ENCODE peak calls at places on chromosomes 4 and X, in seven cellular contexts. One of them, this sample, is unnamed. For H3K27me3, the result is how much of the 10 kb centered on the place peaks cover.

GRCh38 chrX:71622347-71623104 is 4.2 kb upstream of the CXCR3 start:
- DNase-seq in tibial nerve: peak
- DNase-seq in aorta: peak
- DNase-seq in dorsolateral prefrontal cortex: peak
- DNase-seq in astrocyte: peak
- DNase-seq in pancreas: peak
- DNase-seq in Karpas-422: peak
- DNase-seq in this sample: peak

GRCh38 chrX:13014111-13015094 is 30.0 kb downstream of the FAM9C start:
- DNase-seq in dorsolateral prefrontal cortex: no peak
- DNase-seq in tibial nerve: no peak
- DNase-seq in pancreas: no peak
- DNase-seq in Karpas-422: no peak
- DNase-seq in aorta: no peak
- DNase-seq in astrocyte: no peak
- DNase-seq in this sample: no peak

GRCh38 chr4:108902769-108903168 is 139.9 kb upstream of the ETNPPL start:
- DNase-seq in astrocyte: no peak
- DNase-seq in Karpas-422: no peak
- DNase-seq in dorsolateral prefrontal cortex: no peak
- DNase-seq in pancreas: no peak
- DNase-seq in tibial nerve: no peak
- DNase-seq in aorta: no peak
- DNase-seq in this sample: no peak

GRCh38 chrX:136065044-136065671 is 79.9 kb downstream of the SLC9A6 start:
- DNase-seq in pancreas: no peak
- DNase-seq in dorsolateral prefrontal cortex: peak
- DNase-seq in astrocyte: peak
- DNase-seq in Karpas-422: no peak
- DNase-seq in aorta: no peak
- DNase-seq in tibial nerve: peak
- DNase-seq in this sample: peak

GRCh38 chrX:64184396-64184795 is 21.1 kb downstream of the AMER1 start:
- DNase-seq in astrocyte: no peak
- DNase-seq in pancreas: no peak
- DNase-seq in tibial nerve: no peak
- DNase-seq in aorta: no peak
- DNase-seq in dorsolateral prefrontal cortex: no peak
- DNase-seq in Karpas-422: no peak
- DNase-seq in this sample: no peak

GRCh38 chr4:8410641-8411271 is 29.8 kb downstream of the ACOX3 start:
- DNase-seq in tibial nerve: peak
- DNase-seq in pancreas: no peak
- DNase-seq in astrocyte: no peak
- DNase-seq in Karpas-422: no peak
- DNase-seq in dorsolateral prefrontal cortex: peak
- DNase-seq in aorta: peak
- DNase-seq in this sample: no peak

GRCh38 chr4:127219247-127219646 is 413.5 kb upstream of the INTU start:
- DNase-seq in aorta: no peak
- DNase-seq in dorsolateral prefrontal cortex: no peak
- DNase-seq in astrocyte: no peak
- DNase-seq in Karpas-422: no peak
- DNase-seq in tibial nerve: no peak
- DNase-seq in pancreas: no peak
- DNase-seq in this sample: no peak

GRCh38 chr4:2672700-2673099 is 83.4 kb downstream of the TNIP2 start:
- DNase-seq in aorta: no peak
- DNase-seq in pancreas: no peak
- DNase-seq in Karpas-422: peak
- DNase-seq in tibial nerve: no peak
- DNase-seq in dorsolateral prefrontal cortex: no peak
- DNase-seq in astrocyte: no peak
- DNase-seq in this sample: no peak

GRCh38 chrX:53089224-53089842 is 4.6 kb upstream of the KANTR start:
- DNase-seq in Karpas-422: peak
- DNase-seq in aorta: no peak
- DNase-seq in astrocyte: peak
- DNase-seq in tibial nerve: no peak
- DNase-seq in dorsolateral prefrontal cortex: peak
- DNase-seq in pancreas: no peak
- DNase-seq in this sample: peak

GRCh38 chr4:125140966-125141495 is 173.7 kb upstream of the FAT4 start:
- DNase-seq in Karpas-422: no peak
- DNase-seq in aorta: no peak
- DNase-seq in tibial nerve: no peak
- DNase-seq in pancreas: no peak
- DNase-seq in astrocyte: peak
- DNase-seq in dorsolateral prefrontal cortex: no peak
- DNase-seq in this sample: no peak

GRCh38 chr4:78059524-78059889 is 2.4 kb downstream of the FRAS1 start:
- DNase-seq in astrocyte: peak
- DNase-seq in Karpas-422: no peak
- DNase-seq in tibial nerve: no peak
- DNase-seq in pancreas: peak
- DNase-seq in aorta: no peak
- DNase-seq in dorsolateral prefrontal cortex: peak
- DNase-seq in this sample: no peak

GRCh38 chr4:16111533-16111932 is 27.7 kb upstream of the PROM1 start:
- DNase-seq in tibial nerve: no peak
- DNase-seq in pancreas: no peak
- DNase-seq in aorta: no peak
- DNase-seq in dorsolateral prefrontal cortex: no peak
- DNase-seq in astrocyte: no peak
- DNase-seq in Karpas-422: no peak
- DNase-seq in this sample: no peak

GRCh38 chr4:176193898-176194297 is 1.5 kb downstream of the SPATA4 start:
- DNase-seq in pancreas: no peak
- DNase-seq in tibial nerve: no peak
- DNase-seq in Karpas-422: no peak
- DNase-seq in aorta: no peak
- DNase-seq in dorsolateral prefrontal cortex: no peak
- DNase-seq in astrocyte: peak
- DNase-seq in this sample: no peak

GRCh38 chr4:33890841-33891240 is 2353.5 kb downstream of the ARAP2 start:
- DNase-seq in aorta: no peak
- DNase-seq in tibial nerve: no peak
- DNase-seq in Karpas-422: no peak
- DNase-seq in astrocyte: no peak
- DNase-seq in pancreas: no peak
- DNase-seq in dorsolateral prefrontal cortex: no peak
- DNase-seq in this sample: no peak

GRCh38 chr4:119794681-119795080 is 166.1 kb upstream of the PDE5A start:
- DNase-seq in astrocyte: no peak
- DNase-seq in dorsolateral prefrontal cortex: no peak
- DNase-seq in pancreas: no peak
- DNase-seq in Karpas-422: no peak
- DNase-seq in aorta: no peak
- DNase-seq in tibial nerve: no peak
- DNase-seq in this sample: no peak

GRCh38 chrX:7110821-7111276 is 36.7 kb upstream of the STS start:
- DNase-seq in Karpas-422: peak
- DNase-seq in aorta: no peak
- DNase-seq in pancreas: no peak
- DNase-seq in tibial nerve: no peak
- DNase-seq in astrocyte: no peak
- DNase-seq in dorsolateral prefrontal cortex: no peak
- DNase-seq in this sample: no peak

GRCh38 chr4:147822128-147822527 is 90.2 kb downstream of the ARHGAP10 start:
- DNase-seq in aorta: no peak
- DNase-seq in tibial nerve: peak
- DNase-seq in pancreas: peak
- DNase-seq in astrocyte: peak
- DNase-seq in Karpas-422: no peak
- DNase-seq in dorsolateral prefrontal cortex: no peak
- DNase-seq in this sample: no peak

GRCh38 chrX:111445485-111445884 is 33.5 kb upstream of the DCX start:
- DNase-seq in Karpas-422: peak
- DNase-seq in tibial nerve: no peak
- DNase-seq in dorsolateral prefrontal cortex: no peak
- DNase-seq in pancreas: no peak
- DNase-seq in astrocyte: peak
- DNase-seq in aorta: no peak
- DNase-seq in this sample: no peak

GRCh38 chrX:47752685-47753084 is 84.0 kb upstream of the ZNF81 start:
- DNase-seq in tibial nerve: no peak
- DNase-seq in aorta: no peak
- DNase-seq in Karpas-422: no peak
- DNase-seq in pancreas: no peak
- DNase-seq in astrocyte: no peak
- DNase-seq in dorsolateral prefrontal cortex: no peak
- DNase-seq in this sample: no peak

GRCh38 chr4:173521474-173522159 is 8.4 kb downstream of the HAND2 start:
- DNase-seq in dorsolateral prefrontal cortex: no peak
- DNase-seq in aorta: peak
- DNase-seq in Karpas-422: no peak
- DNase-seq in tibial nerve: no peak
- DNase-seq in astrocyte: no peak
- DNase-seq in pancreas: peak
- DNase-seq in this sample: no peak
- H3K27me3 ChIP-seq in dorsolateral prefrontal cortex: half or more
- H3K27me3 ChIP-seq in aorta: under half
- H3K27me3 ChIP-seq in Karpas-422: under half
- H3K27me3 ChIP-seq in tibial nerve: under half
- H3K27me3 ChIP-seq in astrocyte: half or more
- H3K27me3 ChIP-seq in pancreas: under half
- H3K27me3 ChIP-seq in this sample: half or more

DNA sequence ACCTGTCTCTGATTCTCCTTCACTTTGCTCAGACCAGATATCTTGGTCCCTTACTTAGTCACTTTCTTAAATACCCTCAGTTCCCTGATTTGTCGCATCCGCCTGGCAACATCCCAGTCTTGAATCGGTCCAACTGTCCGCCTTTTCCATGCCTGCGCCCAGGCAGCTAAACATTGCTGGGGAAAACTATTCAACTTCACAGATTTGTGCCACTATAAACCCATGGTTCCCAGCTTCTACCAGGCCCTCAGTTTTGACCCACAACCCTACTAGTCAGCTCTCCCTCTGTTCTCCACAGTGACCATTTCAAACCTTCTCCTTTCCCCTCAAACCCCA is 451 bp upstream of the FGD1 start:
- DNase-seq in aorta: no peak
- DNase-seq in dorsolateral prefrontal cortex: no peak
- DNase-seq in tibial nerve: no peak
- DNase-seq in astrocyte: no peak
- DNase-seq in Karpas-422: no peak
- DNase-seq in pancreas: no peak
- DNase-seq in this sample: no peak
- H3K27ac ChIP-seq in aorta: peak
- H3K27ac ChIP-seq in dorsolateral prefrontal cortex: no peak
- H3K27ac ChIP-seq in tibial nerve: peak
- H3K27ac ChIP-seq in astrocyte: no peak
- H3K27ac ChIP-seq in Karpas-422: no peak
- H3K27ac ChIP-seq in pancreas: peak
- H3K27ac ChIP-seq in this sample: no peak

GRCh38 chrX:139194571-139195280 is 335.8 kb upstream of the F9 start:
- DNase-seq in astrocyte: peak
- DNase-seq in pancreas: peak
- DNase-seq in Karpas-422: no peak
- DNase-seq in aorta: peak
- DNase-seq in tibial nerve: no peak
- DNase-seq in dorsolateral prefrontal cortex: no peak
- DNase-seq in this sample: no peak

GRCh38 chrX:139191746-139192385 is 338.7 kb upstream of the F9 start:
- DNase-seq in tibial nerve: no peak
- DNase-seq in pancreas: no peak
- DNase-seq in Karpas-422: no peak
- DNase-seq in astrocyte: no peak
- DNase-seq in dorsolateral prefrontal cortex: no peak
- DNase-seq in aorta: no peak
- DNase-seq in this sample: no peak

GRCh38 chrX:139196890-139197289 is 333.6 kb upstream of the F9 start:
- DNase-seq in tibial nerve: no peak
- DNase-seq in aorta: no peak
- DNase-seq in Karpas-422: no peak
- DNase-seq in dorsolateral prefrontal cortex: no peak
- DNase-seq in astrocyte: no peak
- DNase-seq in pancreas: no peak
- DNase-seq in this sample: no peak

GRCh38 chrX:139187738-139188137 is 342.8 kb upstream of the F9 start:
- DNase-seq in pancreas: no peak
- DNase-seq in dorsolateral prefrontal cortex: no peak
- DNase-seq in tibial nerve: no peak
- DNase-seq in astrocyte: no peak
- DNase-seq in aorta: no peak
- DNase-seq in Karpas-422: no peak
- DNase-seq in this sample: no peak

DNA sequence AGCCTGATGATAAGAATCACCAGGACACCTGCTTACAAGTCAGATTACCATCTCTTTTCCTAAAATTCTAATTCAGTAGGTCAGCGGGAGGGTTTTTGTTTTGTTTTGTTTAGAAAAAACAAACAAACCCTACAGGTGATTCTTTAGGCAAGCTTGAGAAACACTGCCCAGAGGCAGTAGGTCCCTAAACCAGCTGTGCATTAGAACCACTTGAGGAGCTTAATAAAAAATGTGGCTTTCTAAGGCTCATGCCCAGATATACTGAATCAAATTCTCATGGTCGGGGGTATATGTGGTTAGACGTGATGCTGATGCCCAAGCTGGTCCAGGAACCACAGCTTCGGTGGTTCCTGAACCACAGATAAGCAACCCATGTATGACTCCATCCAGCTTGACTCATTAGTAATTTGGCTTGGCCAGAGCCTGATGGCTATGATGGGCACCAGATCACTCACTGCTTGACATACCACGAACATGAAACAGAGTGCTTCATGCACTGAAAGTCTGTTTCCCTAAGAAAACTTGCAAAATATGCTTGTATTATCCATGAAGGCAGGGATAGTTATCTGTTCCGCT is 338.1 kb upstream of the F9 start:
- DNase-seq in Karpas-422: no peak
- DNase-seq in astrocyte: peak
- DNase-seq in aorta: no peak
- DNase-seq in dorsolateral prefrontal cortex: no peak
- DNase-seq in pancreas: no peak
- DNase-seq in tibial nerve: no peak
- DNase-seq in this sample: no peak
- H3K27me3 ChIP-seq in Karpas-422: under half
- H3K27me3 ChIP-seq in astrocyte: under half
- H3K27me3 ChIP-seq in aorta: under half
- H3K27me3 ChIP-seq in dorsolateral prefrontal cortex: half or more
- H3K27me3 ChIP-seq in pancreas: under half
- H3K27me3 ChIP-seq in tibial nerve: under half
- H3K27me3 ChIP-seq in this sample: under half

GRCh38 chr4:45160932-45161331 is 434.6 kb upstream of the GNPDA2 start:
- DNase-seq in aorta: no peak
- DNase-seq in pancreas: no peak
- DNase-seq in tibial nerve: no peak
- DNase-seq in dorsolateral prefrontal cortex: no peak
- DNase-seq in astrocyte: no peak
- DNase-seq in Karpas-422: no peak
- DNase-seq in this sample: no peak

GRCh38 chr4:45155081-45155777 is 428.9 kb upstream of the GNPDA2 start:
- DNase-seq in dorsolateral prefrontal cortex: no peak
- DNase-seq in pancreas: no peak
- DNase-seq in tibial nerve: no peak
- DNase-seq in astrocyte: peak
- DNase-seq in aorta: no peak
- DNase-seq in Karpas-422: no peak
- DNase-seq in this sample: no peak
- H3K27ac ChIP-seq in dorsolateral prefrontal cortex: no peak
- H3K27ac ChIP-seq in pancreas: no peak
- H3K27ac ChIP-seq in tibial nerve: no peak
- H3K27ac ChIP-seq in astrocyte: peak
- H3K27ac ChIP-seq in aorta: no peak
- H3K27ac ChIP-seq in Karpas-422: no peak
- H3K27ac ChIP-seq in this sample: no peak

This sample was measured in effector memory CD4-positive, alpha-beta T cell.